ENCODE peak calls at places on chromosomes 12 and 14, in five cellular contexts. Y is nucleus accumbens; O is ovary; S is activated T-cell treated with anti-CD3 and anti-CD28 coated beads for 24 hours; D is activated gamma-delta T cell treated with anti-CD3 and anti-CD28 coated beads, Interleukin-2, amount 50 U/mL, for 16 hours. R is an unnamed sample.

GRCh38 chr14:92487513-92488133 is 26.0 kb upstream of the RIN3 start:
- DNase-seq in Y (no peak), O (no peak), S (no peak), D (no peak), R (no peak)

GRCh38 chr12:22287776-22288621 is 46.5 kb downstream of the ST8SIA1 start:
- DNase-seq in Y (no peak), O (no peak), S (peak), D (no peak), R (no peak)

GRCh38 chr12:133156125-133156690 is 25.1 kb upstream of the ZNF268 start:
- DNase-seq in Y (no peak), O (no peak), S (no peak), D (no peak), R (no peak)

GRCh38 chr12:47270782-47271664 is 191.3 kb upstream of the AMIGO2 start:
- DNase-seq in Y (no peak), O (no peak), S (no peak), D (no peak), R (no peak)

GRCh38 chr14:78644824-78645559 is 474.8 kb downstream of the NRXN3 start:
- DNase-seq in Y (no peak), O (no peak), S (no peak), D (no peak), R (no peak)

GRCh38 chr14:105199093-105199492 is 18.0 kb upstream of the NUDT14 start:
- DNase-seq in Y (no peak), O (no peak), S (no peak), D (no peak), R (no peak)

GRCh38 chr12:111024205-111024794 is 103.9 kb upstream of the MYL2 start:
- DNase-seq in Y (no peak), O (no peak), S (peak), D (peak), R (peak)

GRCh38 chr12:12159988-12160387 is 89.2 kb downstream of the BCL2L14 start:
- DNase-seq in Y (no peak), O (no peak), S (no peak), D (no peak), R (no peak)

GRCh38 chr12:46560874-46561273 is 188.3 kb upstream of the SLC38A2 start:
- DNase-seq in Y (no peak), O (no peak), S (no peak), D (no peak), R (no peak)

GRCh38 chr12:109734219-109735000 is 20.8 kb downstream of the FAM222A start:
- DNase-seq in Y (no peak), O (peak), S (no peak), D (no peak), R (no peak)

GRCh38 chr14:75469606-75470237 is 41.9 kb downstream of the JDP2 start:
- DNase-seq in Y (no peak), O (no peak), S (no peak), D (no peak), R (no peak)

GRCh38 chr14:100827140-100827517 is 1.2 kb downstream of the MEG3 start:
- DNase-seq in Y (no peak), O (peak), S (no peak), D (no peak), R (no peak)

GRCh38 chr12:118358607-118359540 is 13.8 kb downstream of the TAOK3 start:
- DNase-seq in Y (no peak), O (no peak), S (no peak), D (no peak), R (no peak)

GRCh38 chr14:95196268-95196667 is 38.9 kb upstream of the DICER1 start:
- DNase-seq in Y (no peak), O (no peak), S (no peak), D (no peak), R (no peak)

GRCh38 chr12:17810399-17810798 is 279.6 kb downstream of the RERGL start:
- DNase-seq in Y (no peak), O (no peak), S (no peak), D (no peak), R (no peak)

GRCh38 chr14:47948981-47949380 is 273.6 kb upstream of the MDGA2 start:
- DNase-seq in Y (no peak), O (no peak), S (no peak), D (no peak), R (no peak)

GRCh38 chr14:23568021-23568599 is 519 bp upstream of the AP1G2 start:
- DNase-seq in Y (no peak), O (no peak), S (no peak), D (no peak), R (no peak)

GRCh38 chr14:64968651-64969050 is 3.5 kb downstream of the RAB15 start:
- DNase-seq in Y (no peak), O (no peak), S (no peak), D (no peak), R (no peak)